ENCODE peak calls at places on chromosomes 4 and X, in four cellular contexts. R is omental fat pad, K is B cell, B is fibroblast of gingiva. M is an unnamed sample.

GRCh38 chrX:119406739-119407138 is 7.6 kb downstream of the SLC25A43 start:
- DNase-seq in K (no peak), R (no peak), B (no peak), M (no peak)

GRCh38 chrX:55489315-55490009 is at the start of gene USP51:
- DNase-seq in K (peak), B (peak), R (no peak), M (peak)

GRCh38 chr4:88802585-88803285 is 105.1 kb upstream of the NAP1L5 start:
- DNase-seq in B (no peak), R (no peak), K (no peak), M (no peak)

GRCh38 chr4:113633467-113633866 is 128.1 kb downstream of the CAMK2D start:
- DNase-seq in B (no peak), K (no peak), R (no peak), M (no peak)

GRCh38 chr4:111043286-111043685 is 420.4 kb upstream of the PITX2 start:
- DNase-seq in R (no peak), B (no peak), K (no peak), M (no peak)

GRCh38 chr4:76354517-76355473 is 48.3 kb downstream of the STBD1 start:
- DNase-seq in B (no peak), K (no peak), R (no peak), M (no peak)

GRCh38 chr4:141853091-141853734 is 216.8 kb downstream of the IL15 start:
- DNase-seq in B (peak), K (no peak), R (no peak), M (no peak)

GRCh38 chr4:86250006-86250405 is 109.8 kb downstream of the MAPK10 start:
- DNase-seq in B (peak), R (no peak), K (no peak), M (no peak)

GRCh38 chrX:130321550-130321949 is 18.2 kb upstream of the SLC25A14 start:
- DNase-seq in B (no peak), R (no peak), K (no peak), M (no peak)

GRCh38 chr4:80115368-80116181 is 42.5 kb upstream of the ANTXR2 start:
- DNase-seq in R (no peak), K (no peak), B (no peak), M (no peak)

GRCh38 chr4:130210871-130211270 is 1114.9 kb downstream of the C4orf33 start:
- DNase-seq in B (peak), R (no peak), K (no peak), M (no peak)

GRCh38 chrX:31319586-31319985 is 247.7 kb upstream of the FTHL17 start:
- DNase-seq in K (no peak), R (no peak), B (peak), M (no peak)

GRCh38 chr4:56613101-56613862 is 67.8 kb downstream of the HOPX start:
- DNase-seq in R (no peak), K (no peak), B (peak), M (no peak)

GRCh38 chrX:68929332-68930150 is 100.7 kb downstream of the EFNB1 start:
- DNase-seq in K (no peak), R (no peak), B (peak), M (peak)

GRCh38 chr4:6416518-6417286 is 55.7 kb downstream of the PPP2R2C start:
- DNase-seq in K (no peak), B (no peak), R (no peak), M (no peak)

GRCh38 chrX:105190252-105190853 is 30.1 kb downstream of the TEX13A start:
- DNase-seq in B (no peak), K (no peak), R (no peak), M (no peak)

GRCh38 chrX:105299286-105299685 is 78.8 kb upstream of the TEX13A start:
- DNase-seq in K (no peak), B (no peak), R (no peak), M (no peak)

GRCh38 chr4:5836943-5837342 is 55.9 kb downstream of the CRMP1 start:
- DNase-seq in R (no peak), B (no peak), K (no peak), M (no peak)

GRCh38 chr4:145279122-145279960 is 99.0 kb upstream of the OTUD4 start:
- DNase-seq in K (no peak), B (peak), R (no peak), M (no peak)

GRCh38 chr4:7812191-7812860 is 127.3 kb downstream of the AFAP1 start:
- DNase-seq in R (no peak), B (no peak), K (no peak), M (no peak)

GRCh38 chrX:148682206-148682605 is 181.8 kb downstream of the AFF2 start:
- DNase-seq in R (no peak), K (no peak), B (no peak), M (no peak)

GRCh38 chrX:1452497-1453389 is at the start of gene ASMTL:
- DNase-seq in K (peak), B (peak), R (peak), M (peak)